ENCODE peak calls at places on chromosomes 13 and 19, in nine cellular contexts. One of them, this sample, is unnamed.
A peak's percentile ranks its signal among the peaks of the same experiment; 100 is the strongest.

GRCh38 chr13:102582256-102582655 is 14.5 kb upstream of the TPP2 start:
- DNase-seq in AG09319: no peak
- DNase-seq in activated CD4-positive, CD25-positive, alpha-beta regulatory T cell treated with anti-CD3 and anti-CD28 coated beads, Interleukin-2, amount 50 U/mL, for 72 hours: no peak
- DNase-seq in fibroblast of gingiva: no peak
- DNase-seq in AG10803: no peak
- DNase-seq in stimulated activated CD4-positive, alpha-beta T cell treated with anti-CD3 and anti-CD28 coated beads, TNF-alpha, amount 100 ng/mL, for 1 hour: no peak
- DNase-seq in upper lobe of right lung: no peak
- DNase-seq in iPS-NIHi11: no peak
- DNase-seq in OCI-LY7: no peak
- DNase-seq in this sample: no peak

GRCh38 chr19:41324921-41325639 is 15.1 kb downstream of the CCDC97 start:
- DNase-seq in activated CD4-positive, CD25-positive, alpha-beta regulatory T cell treated with anti-CD3 and anti-CD28 coated beads, Interleukin-2, amount 50 U/mL, for 72 hours: no peak
- DNase-seq in AG10803: peak; percentile 78
- DNase-seq in iPS-NIHi11: peak; percentile 83
- DNase-seq in stimulated activated CD4-positive, alpha-beta T cell treated with anti-CD3 and anti-CD28 coated beads, TNF-alpha, amount 100 ng/mL, for 1 hour: no peak
- DNase-seq in AG09319: no peak
- DNase-seq in OCI-LY7: no peak
- DNase-seq in fibroblast of gingiva: peak; percentile 42
- DNase-seq in upper lobe of right lung: peak; percentile 78
- DNase-seq in this sample: peak; percentile 75

GRCh38 chr13:35761440-35762252 is 285.2 kb upstream of the MAB21L1 start:
- DNase-seq in upper lobe of right lung: no peak
- DNase-seq in fibroblast of gingiva: no peak
- DNase-seq in AG10803: no peak
- DNase-seq in activated CD4-positive, CD25-positive, alpha-beta regulatory T cell treated with anti-CD3 and anti-CD28 coated beads, Interleukin-2, amount 50 U/mL, for 72 hours: no peak
- DNase-seq in OCI-LY7: no peak
- DNase-seq in iPS-NIHi11: no peak
- DNase-seq in AG09319: no peak
- DNase-seq in stimulated activated CD4-positive, alpha-beta T cell treated with anti-CD3 and anti-CD28 coated beads, TNF-alpha, amount 100 ng/mL, for 1 hour: no peak
- DNase-seq in this sample: no peak

GRCh38 chr13:87674143-87674772 is 3.1 kb downstream of the SLITRK5 start:
- DNase-seq in upper lobe of right lung: no peak
- DNase-seq in stimulated activated CD4-positive, alpha-beta T cell treated with anti-CD3 and anti-CD28 coated beads, TNF-alpha, amount 100 ng/mL, for 1 hour: no peak
- DNase-seq in AG10803: no peak
- DNase-seq in OCI-LY7: peak; percentile 60
- DNase-seq in activated CD4-positive, CD25-positive, alpha-beta regulatory T cell treated with anti-CD3 and anti-CD28 coated beads, Interleukin-2, amount 50 U/mL, for 72 hours: no peak
- DNase-seq in AG09319: no peak
- DNase-seq in fibroblast of gingiva: peak; percentile 5
- DNase-seq in iPS-NIHi11: no peak
- DNase-seq in this sample: no peak

GRCh38 chr19:48318286-48318987 is 6.9 kb upstream of the EMP3 start:
- DNase-seq in AG10803: no peak
- DNase-seq in activated CD4-positive, CD25-positive, alpha-beta regulatory T cell treated with anti-CD3 and anti-CD28 coated beads, Interleukin-2, amount 50 U/mL, for 72 hours: no peak
- DNase-seq in upper lobe of right lung: no peak
- DNase-seq in AG09319: no peak
- DNase-seq in stimulated activated CD4-positive, alpha-beta T cell treated with anti-CD3 and anti-CD28 coated beads, TNF-alpha, amount 100 ng/mL, for 1 hour: no peak
- DNase-seq in iPS-NIHi11: no peak
- DNase-seq in fibroblast of gingiva: no peak
- DNase-seq in OCI-LY7: no peak
- DNase-seq in this sample: no peak

GRCh38 chr19:31328238-31328637 is 21.0 kb downstream of the TSHZ3 start:
- DNase-seq in OCI-LY7: no peak
- DNase-seq in activated CD4-positive, CD25-positive, alpha-beta regulatory T cell treated with anti-CD3 and anti-CD28 coated beads, Interleukin-2, amount 50 U/mL, for 72 hours: no peak
- DNase-seq in fibroblast of gingiva: no peak
- DNase-seq in AG09319: no peak
- DNase-seq in iPS-NIHi11: no peak
- DNase-seq in AG10803: no peak
- DNase-seq in upper lobe of right lung: no peak
- DNase-seq in stimulated activated CD4-positive, alpha-beta T cell treated with anti-CD3 and anti-CD28 coated beads, TNF-alpha, amount 100 ng/mL, for 1 hour: no peak
- DNase-seq in this sample: no peak

GRCh38 chr13:113539822-113540221 is 44.7 kb upstream of the TFDP1 start:
- DNase-seq in iPS-NIHi11: no peak
- DNase-seq in upper lobe of right lung: peak; percentile 22
- DNase-seq in fibroblast of gingiva: no peak
- DNase-seq in OCI-LY7: no peak
- DNase-seq in stimulated activated CD4-positive, alpha-beta T cell treated with anti-CD3 and anti-CD28 coated beads, TNF-alpha, amount 100 ng/mL, for 1 hour: no peak
- DNase-seq in AG09319: no peak
- DNase-seq in activated CD4-positive, CD25-positive, alpha-beta regulatory T cell treated with anti-CD3 and anti-CD28 coated beads, Interleukin-2, amount 50 U/mL, for 72 hours: no peak
- DNase-seq in AG10803: peak; percentile 48
- DNase-seq in this sample: peak; percentile 45

GRCh38 chr13:106610511-106610910 is 42.6 kb upstream of the ARGLU1 start:
- DNase-seq in upper lobe of right lung: no peak
- DNase-seq in OCI-LY7: no peak
- DNase-seq in iPS-NIHi11: no peak
- DNase-seq in activated CD4-positive, CD25-positive, alpha-beta regulatory T cell treated with anti-CD3 and anti-CD28 coated beads, Interleukin-2, amount 50 U/mL, for 72 hours: no peak
- DNase-seq in fibroblast of gingiva: no peak
- DNase-seq in stimulated activated CD4-positive, alpha-beta T cell treated with anti-CD3 and anti-CD28 coated beads, TNF-alpha, amount 100 ng/mL, for 1 hour: no peak
- DNase-seq in AG10803: peak; percentile 22
- DNase-seq in AG09319: no peak
- DNase-seq in this sample: peak; percentile 62

GRCh38 chr13:36090592-36090991 is 40.6 kb downstream of the DCLK1 start:
- DNase-seq in iPS-NIHi11: no peak
- DNase-seq in stimulated activated CD4-positive, alpha-beta T cell treated with anti-CD3 and anti-CD28 coated beads, TNF-alpha, amount 100 ng/mL, for 1 hour: no peak
- DNase-seq in AG10803: no peak
- DNase-seq in upper lobe of right lung: no peak
- DNase-seq in fibroblast of gingiva: no peak
- DNase-seq in activated CD4-positive, CD25-positive, alpha-beta regulatory T cell treated with anti-CD3 and anti-CD28 coated beads, Interleukin-2, amount 50 U/mL, for 72 hours: no peak
- DNase-seq in OCI-LY7: no peak
- DNase-seq in AG09319: no peak
- DNase-seq in this sample: peak; percentile 2

GRCh38 chr19:2494084-2494446 is 18.1 kb downstream of the GADD45B start:
- DNase-seq in OCI-LY7: no peak
- DNase-seq in AG09319: no peak
- DNase-seq in activated CD4-positive, CD25-positive, alpha-beta regulatory T cell treated with anti-CD3 and anti-CD28 coated beads, Interleukin-2, amount 50 U/mL, for 72 hours: no peak
- DNase-seq in stimulated activated CD4-positive, alpha-beta T cell treated with anti-CD3 and anti-CD28 coated beads, TNF-alpha, amount 100 ng/mL, for 1 hour: no peak
- DNase-seq in upper lobe of right lung: no peak
- DNase-seq in AG10803: peak; percentile 89
- DNase-seq in fibroblast of gingiva: peak; percentile 61
- DNase-seq in iPS-NIHi11: no peak
- DNase-seq in this sample: peak; percentile 89

GRCh38 chr13:94674609-94675348 is 37.6 kb downstream of the SOX21 start:
- DNase-seq in stimulated activated CD4-positive, alpha-beta T cell treated with anti-CD3 and anti-CD28 coated beads, TNF-alpha, amount 100 ng/mL, for 1 hour: no peak
- DNase-seq in iPS-NIHi11: peak; percentile 84
- DNase-seq in upper lobe of right lung: no peak
- DNase-seq in activated CD4-positive, CD25-positive, alpha-beta regulatory T cell treated with anti-CD3 and anti-CD28 coated beads, Interleukin-2, amount 50 U/mL, for 72 hours: peak; percentile 51
- DNase-seq in AG09319: peak; percentile 8
- DNase-seq in OCI-LY7: peak; percentile 55
- DNase-seq in fibroblast of gingiva: peak; percentile 12
- DNase-seq in AG10803: peak; percentile 35
- DNase-seq in this sample: peak; percentile 59

GRCh38 chr13:46595918-46596315 is 42.9 kb downstream of the LRCH1 start:
- DNase-seq in AG10803: no peak
- DNase-seq in OCI-LY7: no peak
- DNase-seq in upper lobe of right lung: no peak
- DNase-seq in fibroblast of gingiva: no peak
- DNase-seq in stimulated activated CD4-positive, alpha-beta T cell treated with anti-CD3 and anti-CD28 coated beads, TNF-alpha, amount 100 ng/mL, for 1 hour: no peak
- DNase-seq in activated CD4-positive, CD25-positive, alpha-beta regulatory T cell treated with anti-CD3 and anti-CD28 coated beads, Interleukin-2, amount 50 U/mL, for 72 hours: no peak
- DNase-seq in AG09319: no peak
- DNase-seq in iPS-NIHi11: no peak
- DNase-seq in this sample: no peak

GRCh38 chr19:447816-448546 is 12.9 kb downstream of the SHC2 start:
- DNase-seq in fibroblast of gingiva: no peak
- DNase-seq in OCI-LY7: no peak
- DNase-seq in iPS-NIHi11: peak; percentile 31
- DNase-seq in stimulated activated CD4-positive, alpha-beta T cell treated with anti-CD3 and anti-CD28 coated beads, TNF-alpha, amount 100 ng/mL, for 1 hour: no peak
- DNase-seq in activated CD4-positive, CD25-positive, alpha-beta regulatory T cell treated with anti-CD3 and anti-CD28 coated beads, Interleukin-2, amount 50 U/mL, for 72 hours: no peak
- DNase-seq in AG09319: no peak
- DNase-seq in AG10803: no peak
- DNase-seq in upper lobe of right lung: no peak
- DNase-seq in this sample: no peak

GRCh38 chr19:16830679-16831078 is 1.5 kb downstream of the SIN3B start:
- DNase-seq in AG09319: no peak
- DNase-seq in OCI-LY7: no peak
- DNase-seq in AG10803: peak; percentile 43
- DNase-seq in activated CD4-positive, CD25-positive, alpha-beta regulatory T cell treated with anti-CD3 and anti-CD28 coated beads, Interleukin-2, amount 50 U/mL, for 72 hours: no peak
- DNase-seq in fibroblast of gingiva: peak; percentile 16
- DNase-seq in stimulated activated CD4-positive, alpha-beta T cell treated with anti-CD3 and anti-CD28 coated beads, TNF-alpha, amount 100 ng/mL, for 1 hour: no peak
- DNase-seq in upper lobe of right lung: no peak
- DNase-seq in iPS-NIHi11: no peak
- DNase-seq in this sample: peak; percentile 31

GRCh38 chr13:112674412-112675383 is 15.1 kb upstream of the ATP11A start:
- DNase-seq in fibroblast of gingiva: no peak
- DNase-seq in AG09319: no peak
- DNase-seq in activated CD4-positive, CD25-positive, alpha-beta regulatory T cell treated with anti-CD3 and anti-CD28 coated beads, Interleukin-2, amount 50 U/mL, for 72 hours: no peak
- DNase-seq in stimulated activated CD4-positive, alpha-beta T cell treated with anti-CD3 and anti-CD28 coated beads, TNF-alpha, amount 100 ng/mL, for 1 hour: no peak
- DNase-seq in upper lobe of right lung: peak; percentile 22
- DNase-seq in OCI-LY7: no peak
- DNase-seq in AG10803: peak; percentile 31
- DNase-seq in iPS-NIHi11: no peak
- DNase-seq in this sample: peak; percentile 40

GRCh38 chr13:35345992-35346391 is 130.5 kb downstream of the MAB21L1 start:
- DNase-seq in AG10803: no peak
- DNase-seq in AG09319: no peak
- DNase-seq in stimulated activated CD4-positive, alpha-beta T cell treated with anti-CD3 and anti-CD28 coated beads, TNF-alpha, amount 100 ng/mL, for 1 hour: no peak
- DNase-seq in iPS-NIHi11: no peak
- DNase-seq in OCI-LY7: no peak
- DNase-seq in fibroblast of gingiva: no peak
- DNase-seq in upper lobe of right lung: no peak
- DNase-seq in activated CD4-positive, CD25-positive, alpha-beta regulatory T cell treated with anti-CD3 and anti-CD28 coated beads, Interleukin-2, amount 50 U/mL, for 72 hours: no peak
- DNase-seq in this sample: no peak

GRCh38 chr13:41284512-41285288 is 21.3 kb upstream of the MTRF1 start:
- DNase-seq in iPS-NIHi11: no peak
- DNase-seq in activated CD4-positive, CD25-positive, alpha-beta regulatory T cell treated with anti-CD3 and anti-CD28 coated beads, Interleukin-2, amount 50 U/mL, for 72 hours: no peak
- DNase-seq in fibroblast of gingiva: peak; percentile 97
- DNase-seq in stimulated activated CD4-positive, alpha-beta T cell treated with anti-CD3 and anti-CD28 coated beads, TNF-alpha, amount 100 ng/mL, for 1 hour: no peak
- DNase-seq in AG09319: peak; percentile 90
- DNase-seq in upper lobe of right lung: no peak
- DNase-seq in AG10803: peak; percentile 85
- DNase-seq in OCI-LY7: no peak
- DNase-seq in this sample: peak; percentile 95

GRCh38 chr19:9793051-9793591 is 24.6 kb upstream of the ZNF846 start:
- DNase-seq in stimulated activated CD4-positive, alpha-beta T cell treated with anti-CD3 and anti-CD28 coated beads, TNF-alpha, amount 100 ng/mL, for 1 hour: no peak
- DNase-seq in AG10803: peak; percentile 36
- DNase-seq in AG09319: no peak
- DNase-seq in OCI-LY7: peak; percentile 54
- DNase-seq in iPS-NIHi11: peak; percentile 22
- DNase-seq in fibroblast of gingiva: peak; percentile 38
- DNase-seq in upper lobe of right lung: peak; percentile 86
- DNase-seq in activated CD4-positive, CD25-positive, alpha-beta regulatory T cell treated with anti-CD3 and anti-CD28 coated beads, Interleukin-2, amount 50 U/mL, for 72 hours: no peak
- DNase-seq in this sample: peak; percentile 74

GRCh38 chr19:12748489-12748888 is 3.1 kb upstream of the BEST2 start:
- DNase-seq in iPS-NIHi11: no peak
- DNase-seq in AG09319: no peak
- DNase-seq in activated CD4-positive, CD25-positive, alpha-beta regulatory T cell treated with anti-CD3 and anti-CD28 coated beads, Interleukin-2, amount 50 U/mL, for 72 hours: no peak
- DNase-seq in upper lobe of right lung: no peak
- DNase-seq in fibroblast of gingiva: no peak
- DNase-seq in AG10803: no peak
- DNase-seq in OCI-LY7: no peak
- DNase-seq in stimulated activated CD4-positive, alpha-beta T cell treated with anti-CD3 and anti-CD28 coated beads, TNF-alpha, amount 100 ng/mL, for 1 hour: no peak
- DNase-seq in this sample: no peak

GRCh38 chr19:2646866-2647535 is 55.5 kb downstream of the GNG7 start:
- DNase-seq in iPS-NIHi11: no peak
- DNase-seq in activated CD4-positive, CD25-positive, alpha-beta regulatory T cell treated with anti-CD3 and anti-CD28 coated beads, Interleukin-2, amount 50 U/mL, for 72 hours: no peak
- DNase-seq in AG10803: no peak
- DNase-seq in OCI-LY7: no peak
- DNase-seq in stimulated activated CD4-positive, alpha-beta T cell treated with anti-CD3 and anti-CD28 coated beads, TNF-alpha, amount 100 ng/mL, for 1 hour: no peak
- DNase-seq in upper lobe of right lung: no peak
- DNase-seq in fibroblast of gingiva: no peak
- DNase-seq in AG09319: no peak
- DNase-seq in this sample: no peak

GRCh38 chr19:32067686-32068085 is 277.7 kb upstream of the ZNF507 start:
- DNase-seq in AG09319: no peak
- DNase-seq in AG10803: no peak
- DNase-seq in OCI-LY7: no peak
- DNase-seq in activated CD4-positive, CD25-positive, alpha-beta regulatory T cell treated with anti-CD3 and anti-CD28 coated beads, Interleukin-2, amount 50 U/mL, for 72 hours: no peak
- DNase-seq in upper lobe of right lung: no peak
- DNase-seq in stimulated activated CD4-positive, alpha-beta T cell treated with anti-CD3 and anti-CD28 coated beads, TNF-alpha, amount 100 ng/mL, for 1 hour: no peak
- DNase-seq in fibroblast of gingiva: no peak
- DNase-seq in iPS-NIHi11: peak; percentile 76
- DNase-seq in this sample: no peak

GRCh38 chr19:47623921-47624391 is 15.0 kb downstream of the BICRA start:
- DNase-seq in activated CD4-positive, CD25-positive, alpha-beta regulatory T cell treated with anti-CD3 and anti-CD28 coated beads, Interleukin-2, amount 50 U/mL, for 72 hours: no peak
- DNase-seq in stimulated activated CD4-positive, alpha-beta T cell treated with anti-CD3 and anti-CD28 coated beads, TNF-alpha, amount 100 ng/mL, for 1 hour: no peak
- DNase-seq in iPS-NIHi11: no peak
- DNase-seq in AG10803: no peak
- DNase-seq in upper lobe of right lung: no peak
- DNase-seq in AG09319: no peak
- DNase-seq in OCI-LY7: no peak
- DNase-seq in fibroblast of gingiva: no peak
- DNase-seq in this sample: no peak